ENCODE peak calls at places on chromosomes 7 and 10, in ten cellular contexts. N, W, V, P, C, K, O, Q, F and J are unnamed samples.

GRCh38 chr7:5574770-5575269 is 151.2 kb upstream of the TNRC18 start:
- DNase-seq in N (no peak), W (no peak), V (no peak), P (no peak), C (no peak), K (no peak), O (no peak), Q (no peak), F (no peak), J (peak)

GRCh38 chr7:7148799-7149481 is 33.4 kb upstream of the C1GALT1 start:
- DNase-seq in N (no peak), W (peak), V (no peak), P (no peak), C (no peak), K (peak), O (no peak), Q (no peak), F (no peak), J (no peak)

GRCh38 chr10:79229830-79230562 is 117.3 kb upstream of the PPIF start:
- DNase-seq in N (no peak), W (no peak), V (no peak), P (no peak), C (no peak), K (no peak), O (peak), Q (no peak), F (no peak), J (peak)

GRCh38 chr10:4939224-4940072 is 23.8 kb upstream of the AKR1C1 start:
- DNase-seq in N (no peak), W (peak), V (no peak), P (no peak), C (peak), K (no peak), O (no peak), Q (no peak), F (peak), J (no peak)

GRCh38 chr10:52313350-52314006 is 603 bp upstream of the DKK1 start:
- DNase-seq in N (no peak), W (no peak), V (peak), P (no peak), C (no peak), K (no peak), O (no peak), Q (no peak), F (no peak), J (peak)

GRCh38 chr7:80588591-80588990 is 49.9 kb upstream of the CD36 start:
- DNase-seq in N (no peak), W (no peak), V (no peak), P (no peak), C (no peak), K (no peak), O (no peak), Q (no peak), F (peak), J (no peak)

GRCh38 chr7:82234457-82235049 is 209.0 kb downstream of the CACNA2D1 start:
- DNase-seq in N (peak), W (no peak), V (peak), P (no peak), C (peak), K (peak), O (peak), Q (no peak), F (peak), J (no peak)

GRCh38 chr7:101717986-101718746 is 89.1 kb upstream of the MYL10 start:
- DNase-seq in N (peak), W (no peak), V (no peak), P (no peak), C (peak), K (peak), O (no peak), Q (no peak), F (peak), J (no peak)

GRCh38 chr7:115260381-115260780 is 338.5 kb downstream of the MDFIC start:
- DNase-seq in N (no peak), W (peak), V (no peak), P (no peak), C (no peak), K (peak), O (no peak), Q (no peak), F (no peak), J (no peak)

GRCh38 chr10:58414270-58415041 is 29.2 kb downstream of the TFAM start:
- DNase-seq in N (no peak), W (peak), V (no peak), P (no peak), C (peak), K (peak), O (no peak), Q (no peak), F (peak), J (no peak)

GRCh38 chr7:151665363-151665762 is 145.7 kb upstream of the RHEB start:
- DNase-seq in N (no peak), W (no peak), V (no peak), P (no peak), C (peak), K (peak), O (no peak), Q (no peak), F (no peak), J (no peak)

GRCh38 chr10:72875250-72876055 is 18.1 kb upstream of the OIT3 start:
- DNase-seq in N (no peak), W (peak), V (peak), P (peak), C (peak), K (peak), O (no peak), Q (no peak), F (peak), J (no peak)

GRCh38 chr10:58952747-58953466 is 223.5 kb upstream of the PHYHIPL start:
- DNase-seq in N (no peak), W (peak), V (peak), P (no peak), C (peak), K (peak), O (peak), Q (peak), F (peak), J (peak)

GRCh38 chr10:60817135-60817805 is 39.0 kb downstream of the CDK1 start:
- DNase-seq in N (no peak), W (no peak), V (no peak), P (no peak), C (peak), K (peak), O (no peak), Q (no peak), F (peak), J (no peak)

GRCh38 chr7:148214101-148214500 is 376.5 kb upstream of the C7orf33 start:
- DNase-seq in N (no peak), W (no peak), V (no peak), P (no peak), C (no peak), K (no peak), O (no peak), Q (no peak), F (no peak), J (no peak)

GRCh38 chr7:45037876-45038275 is 37.9 kb downstream of the CCM2 start:
- DNase-seq in N (no peak), W (no peak), V (no peak), P (no peak), C (no peak), K (no peak), O (no peak), Q (no peak), F (no peak), J (no peak)

GRCh38 chr10:25974897-25975459 is 40.9 kb downstream of the MYO3A start:
- DNase-seq in N (no peak), W (no peak), V (no peak), P (no peak), C (no peak), K (peak), O (no peak), Q (no peak), F (no peak), J (no peak)

GRCh38 chr7:99752354-99752753 is 17.4 kb upstream of the CYP3A7 start:
- DNase-seq in N (no peak), W (no peak), V (no peak), P (no peak), C (no peak), K (no peak), O (no peak), Q (no peak), F (no peak), J (no peak)

GRCh38 chr10:118272090-118272775 is 69.9 kb downstream of the FAM204A start:
- DNase-seq in N (no peak), W (no peak), V (no peak), P (no peak), C (no peak), K (peak), O (no peak), Q (no peak), F (no peak), J (no peak)

GRCh38 chr7:37089972-37090371 is 358.7 kb downstream of the ELMO1 start:
- DNase-seq in N (no peak), W (peak), V (no peak), P (no peak), C (no peak), K (no peak), O (no peak), Q (no peak), F (peak), J (no peak)

GRCh38 chr10:88385601-88386203 is 197.4 kb downstream of the RNLS start:
- DNase-seq in N (no peak), W (peak), V (peak), P (peak), C (no peak), K (no peak), O (no peak), Q (no peak), F (peak), J (no peak)

GRCh38 chr7:69403169-69403568 is 195.1 kb upstream of the AUTS2 start:
- DNase-seq in N (no peak), W (no peak), V (peak), P (no peak), C (no peak), K (peak), O (no peak), Q (no peak), F (peak), J (peak)

GRCh38 chr10:117519366-117519765 is 23.2 kb upstream of the EMX2 start:
- DNase-seq in N (no peak), W (no peak), V (no peak), P (no peak), C (no peak), K (no peak), O (no peak), Q (no peak), F (no peak), J (no peak)

GRCh38 chr7:1537631-1538412 is 7.3 kb downstream of the MAFK start:
- DNase-seq in N (peak), W (peak), V (no peak), P (no peak), C (peak), K (peak), O (peak), Q (peak), F (peak), J (peak)

GRCh38 chr10:110865184-110865803 is 6.4 kb upstream of the PDCD4 start:
- DNase-seq in N (peak), W (peak), V (no peak), P (no peak), C (peak), K (peak), O (peak), Q (no peak), F (peak), J (no peak)

GRCh38 chr7:148204639-148205292 is 385.8 kb upstream of the C7orf33 start:
- DNase-seq in N (no peak), W (no peak), V (no peak), P (no peak), C (no peak), K (no peak), O (no peak), Q (no peak), F (no peak), J (no peak)

GRCh38 chr7:134695321-134695860 is 48.7 kb downstream of the BPGM start:
- DNase-seq in N (peak), W (no peak), V (no peak), P (no peak), C (peak), K (peak), O (no peak), Q (no peak), F (peak), J (no peak)

GRCh38 chr7:33262476-33262875 is 133.1 kb downstream of the BBS9 start:
- DNase-seq in N (no peak), W (peak), V (no peak), P (no peak), C (no peak), K (no peak), O (no peak), Q (no peak), F (peak), J (no peak)